ENCODE peak calls at places on chromosome X, in four cellular contexts. V is hypothalamus, Y is substantia nigra, K is body of pancreas. U is an unnamed sample.
A peak's percentile ranks its signal among the peaks of the same experiment; 100 is the strongest.

GRCh38 chrX:14802943-14803710 is 69.7 kb downstream of the FANCB start:
- DNase-seq in V (no peak), K (no peak), Y (no peak), U (no peak)

GRCh38 chrX:69306063-69306404 is 140.8 kb upstream of the PJA1 start:
- DNase-seq in V (no peak), Y (no peak), K (no peak), U (no peak)

GRCh38 chrX:77087529-77088169 is 359.5 kb upstream of the FGF16 start:
- DNase-seq in K (peak; percentile 53), Y (no peak), V (no peak), U (no peak)

GRCh38 chrX:15915959-15916703 is 61.5 kb upstream of the AP1S2 start:
- DNase-seq in Y (no peak), V (no peak), K (no peak), U (no peak)

GRCh38 chrX:68755726-68756125 is 73.1 kb upstream of the EFNB1 start:
- DNase-seq in V (no peak), K (no peak), Y (no peak), U (no peak)

GRCh38 chrX:140799216-140799615 is 89.7 kb downstream of the LINC00632 start:
- DNase-seq in K (no peak), Y (no peak), V (no peak), U (no peak)

GRCh38 chrX:136480383-136480782 is 7.4 kb upstream of the BRS3 start:
- DNase-seq in K (no peak), Y (no peak), V (no peak), U (no peak)

GRCh38 chrX:13198762-13199064 is 121.1 kb downstream of the ATXN3L start:
- DNase-seq in Y (no peak), V (no peak), K (no peak), U (no peak)

GRCh38 chrX:13911581-13911980 is 94.7 kb upstream of the GPM6B start:
- DNase-seq in K (no peak), V (no peak), Y (no peak), U (no peak)

GRCh38 chrX:108139303-108139702 is 47.7 kb downstream of the ATG4A start:
- DNase-seq in K (no peak), V (no peak), Y (no peak), U (no peak)

GRCh38 chrX:13131511-13132137 is 87.2 kb upstream of the FAM9C start:
- DNase-seq in Y (no peak), V (no peak), K (no peak), U (no peak)

GRCh38 chrX:13364230-13364629 is 44.4 kb upstream of the ATXN3L start:
- DNase-seq in Y (no peak), V (no peak), K (no peak), U (no peak)

GRCh38 chrX:153845842-153846241 is 15.5 kb upstream of the PDZD4 start:
- DNase-seq in V (no peak), Y (no peak), K (no peak), U (no peak)

GRCh38 chrX:31224321-31225012 is 152.6 kb upstream of the FTHL17 start:
- DNase-seq in V (no peak), Y (no peak), K (no peak), U (no peak)

GRCh38 chrX:129980540-129981206 is 1.8 kb upstream of the BCORL1 start:
- DNase-seq in V (no peak), K (peak; percentile 54), Y (peak; percentile 14), U (peak; percentile 59)

GRCh38 chrX:12701625-12702024 is 89.6 kb upstream of the PRPS2 start:
- DNase-seq in Y (peak; percentile 12), V (peak; percentile 10), K (peak; percentile 70), U (peak; percentile 71)

GRCh38 chrX:102840871-102841705 is 96.0 kb upstream of the RAB40AL start:
- DNase-seq in Y (no peak), K (no peak), V (no peak), U (no peak)

GRCh38 chrX:20361890-20362262 is 95.2 kb upstream of the RPS6KA3 start:
- DNase-seq in Y (no peak), V (no peak), K (peak; percentile 19), U (no peak)

GRCh38 chrX:136328933-136329332 is 28.2 kb downstream of the ADGRG4 start:
- DNase-seq in Y (no peak), K (no peak), V (no peak), U (no peak)

GRCh38 chrX:150465856-150466775 is 102.3 kb upstream of the MTM1 start:
- DNase-seq in V (no peak), Y (no peak), K (no peak), U (no peak)